ENCODE peak calls at places on chromosomes 4 and X, in four cellular contexts. One of them, this sample, is unnamed.

GRCh38 chrX:39953879-39954278 is 143.9 kb downstream of the BCOR start:
- DNase-seq in heart right ventricle: peak
- DNase-seq in sigmoid colon: peak
- DNase-seq in astrocyte of the cerebellum: peak
- DNase-seq in this sample: no peak

GRCh38 chrX:71367396-71367795 is 1.2 kb downstream of the TAF1 start:
- DNase-seq in astrocyte of the cerebellum: no peak
- DNase-seq in heart right ventricle: no peak
- DNase-seq in sigmoid colon: no peak
- DNase-seq in this sample: no peak

GRCh38 chr4:6112606-6113290 is 87.6 kb downstream of the JAKMIP1 start:
- DNase-seq in astrocyte of the cerebellum: no peak
- DNase-seq in sigmoid colon: no peak
- DNase-seq in heart right ventricle: no peak
- DNase-seq in this sample: no peak

GRCh38 chr4:168744021-168744420 is 247.2 kb downstream of the PALLD start:
- DNase-seq in heart right ventricle: no peak
- DNase-seq in sigmoid colon: no peak
- DNase-seq in astrocyte of the cerebellum: no peak
- DNase-seq in this sample: no peak

GRCh38 chrX:11908371-11908770 is 150.3 kb downstream of the MSL3 start:
- DNase-seq in heart right ventricle: no peak
- DNase-seq in astrocyte of the cerebellum: no peak
- DNase-seq in sigmoid colon: no peak
- DNase-seq in this sample: no peak

GRCh38 chrX:107747596-107748161 is 27.9 kb downstream of the TSC22D3 start:
- DNase-seq in astrocyte of the cerebellum: no peak
- DNase-seq in heart right ventricle: no peak
- DNase-seq in sigmoid colon: no peak
- DNase-seq in this sample: no peak

GRCh38 chr4:113835005-113835404 is 73.5 kb upstream of the CAMK2D start:
- DNase-seq in heart right ventricle: no peak
- DNase-seq in astrocyte of the cerebellum: peak
- DNase-seq in sigmoid colon: no peak
- DNase-seq in this sample: no peak

GRCh38 chr4:64539234-64539849 is 130.1 kb upstream of the TECRL start:
- DNase-seq in heart right ventricle: no peak
- DNase-seq in sigmoid colon: no peak
- DNase-seq in astrocyte of the cerebellum: peak
- DNase-seq in this sample: peak

GRCh38 chr4:111789901-111790640 is 355.2 kb upstream of the FAM241A start:
- DNase-seq in heart right ventricle: no peak
- DNase-seq in astrocyte of the cerebellum: no peak
- DNase-seq in sigmoid colon: no peak
- DNase-seq in this sample: no peak

GRCh38 chrX:39642071-39642470 is 455.7 kb downstream of the BCOR start:
- DNase-seq in astrocyte of the cerebellum: no peak
- DNase-seq in sigmoid colon: no peak
- DNase-seq in heart right ventricle: peak
- DNase-seq in this sample: no peak

DNA sequence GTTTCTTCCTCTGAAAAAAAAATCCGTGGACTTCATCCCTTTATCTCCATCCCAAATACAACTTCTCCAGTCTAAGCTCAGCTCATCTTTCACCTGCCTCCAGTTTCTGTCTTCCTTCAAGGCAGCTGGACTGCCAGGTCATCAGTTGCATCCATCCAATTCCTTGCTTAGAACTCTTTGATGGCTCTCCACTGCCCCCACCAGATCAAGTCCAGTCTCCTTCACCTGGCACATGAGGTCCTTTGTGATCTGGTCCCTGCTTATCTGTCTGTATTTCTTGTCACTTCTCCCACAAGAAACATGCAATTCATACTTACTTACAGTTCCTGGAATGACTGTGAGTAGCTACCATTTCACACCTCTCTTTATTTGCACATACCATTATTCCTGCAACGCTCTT is 33.8 kb downstream of the OTUD6A start:
- DNase-seq in heart right ventricle: no peak
- DNase-seq in astrocyte of the cerebellum: no peak
- DNase-seq in sigmoid colon: no peak
- DNase-seq in this sample: no peak
- TF ChIP-seq CTCF in heart right ventricle: no peak
- TF ChIP-seq CTCF in astrocyte of the cerebellum: no peak
- TF ChIP-seq CTCF in sigmoid colon: no peak
- TF ChIP-seq CTCF in this sample: peak

DNA sequence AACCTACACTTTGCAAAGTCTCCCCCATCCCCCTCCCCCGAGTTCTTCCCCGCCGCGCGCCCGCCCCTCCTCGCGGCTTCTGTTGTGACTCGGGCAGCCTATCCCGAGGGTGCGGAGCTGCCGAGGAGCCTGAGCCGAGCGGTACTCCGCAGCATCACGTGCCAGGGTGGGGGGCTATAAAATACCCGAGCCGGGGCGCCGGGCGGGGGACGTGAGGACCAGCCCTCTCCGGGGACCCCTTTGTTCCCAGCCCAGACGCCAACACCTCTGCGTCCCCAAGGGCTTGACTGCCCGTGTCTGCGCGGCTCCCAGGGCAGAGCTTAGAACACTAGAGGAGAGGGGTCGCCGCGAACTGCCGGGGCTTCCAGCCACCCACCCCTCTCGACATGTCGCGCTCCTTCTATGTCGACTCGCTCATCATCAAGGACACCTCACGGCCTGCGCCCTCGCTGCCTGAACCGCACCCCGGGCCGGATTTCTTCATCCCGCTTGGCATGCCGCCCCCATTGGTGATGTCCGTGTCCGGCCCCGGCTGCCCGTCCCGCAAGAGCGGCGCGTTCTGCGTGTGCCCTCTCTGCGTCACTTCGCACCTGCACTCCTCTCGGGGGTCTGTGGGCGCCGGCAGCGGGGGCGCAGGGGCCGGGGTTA is at the start of gene GSX2:
- DNase-seq in astrocyte of the cerebellum: no peak
- DNase-seq in sigmoid colon: no peak
- DNase-seq in heart right ventricle: peak
- DNase-seq in this sample: no peak
- H3K4me3 ChIP-seq in astrocyte of the cerebellum: peak
- H3K4me3 ChIP-seq in sigmoid colon: no peak
- H3K4me3 ChIP-seq in heart right ventricle: peak
- H3K4me3 ChIP-seq in this sample: peak

GRCh38 chr4:3041192-3042142 is 32.9 kb downstream of the HTT-AS start:
- DNase-seq in heart right ventricle: peak
- DNase-seq in sigmoid colon: peak
- DNase-seq in astrocyte of the cerebellum: no peak
- DNase-seq in this sample: no peak
- TF ChIP-seq CTCF in heart right ventricle: no peak
- TF ChIP-seq CTCF in sigmoid colon: no peak
- TF ChIP-seq CTCF in astrocyte of the cerebellum: no peak
- TF ChIP-seq CTCF in this sample: peak

GRCh38 chr4:16626945-16627344 is 271.5 kb downstream of the LDB2 start:
- DNase-seq in heart right ventricle: no peak
- DNase-seq in astrocyte of the cerebellum: peak
- DNase-seq in sigmoid colon: no peak
- DNase-seq in this sample: peak

GRCh38 chr4:16627999-16628398 is 270.4 kb downstream of the LDB2 start:
- DNase-seq in heart right ventricle: no peak
- DNase-seq in astrocyte of the cerebellum: peak
- DNase-seq in sigmoid colon: no peak
- DNase-seq in this sample: peak
- H3K4me3 ChIP-seq in heart right ventricle: no peak
- H3K4me3 ChIP-seq in astrocyte of the cerebellum: no peak
- H3K4me3 ChIP-seq in sigmoid colon: no peak
- H3K4me3 ChIP-seq in this sample: no peak

GRCh38 chrX:2652106-2652505 is 39.0 kb upstream of the CD99 start:
- DNase-seq in sigmoid colon: no peak
- DNase-seq in astrocyte of the cerebellum: no peak
- DNase-seq in heart right ventricle: no peak
- DNase-seq in this sample: no peak
- TF ChIP-seq CTCF in sigmoid colon: no peak
- TF ChIP-seq CTCF in astrocyte of the cerebellum: no peak
- TF ChIP-seq CTCF in heart right ventricle: no peak
- TF ChIP-seq CTCF in this sample: no peak

This sample was measured in AG09309.